ENCODE peak calls at places on chromosomes 7 and 10, in ten cellular contexts. One of them, this sample, is unnamed.

GRCh38 chr10:73076361-73077183 is 20.1 kb downstream of the P4HA1 start:
- DNase-seq in GM12892: no peak
- DNase-seq in AML-193: peak; percentile 53
- DNase-seq in fibroblast of lung: peak; percentile 87
- DNase-seq in activated CD8-positive, alpha-beta memory T cell treated with anti-CD3 and anti-CD28 coated beads for 4 hours: no peak
- DNase-seq in psoas muscle: peak; percentile 46
- DNase-seq in right lobe of liver: peak; percentile 67
- DNase-seq in activated CD4-positive, CD25-positive, alpha-beta regulatory T cell: no peak
- DNase-seq in stimulated activated CD4-positive, alpha-beta T cell treated with anti-CD3 and anti-CD28 coated beads, Interleukin-1b, Interleukin-23, amount 100 ng/mL, for 48 hours: no peak
- DNase-seq in pulmonary artery endothelial cell: peak; percentile 46
- DNase-seq in this sample: no peak

GRCh38 chr7:73555411-73555982 is 2.0 kb downstream of the BCL7B start:
- DNase-seq in pulmonary artery endothelial cell: no peak
- DNase-seq in stimulated activated CD4-positive, alpha-beta T cell treated with anti-CD3 and anti-CD28 coated beads, Interleukin-1b, Interleukin-23, amount 100 ng/mL, for 48 hours: no peak
- DNase-seq in right lobe of liver: no peak
- DNase-seq in fibroblast of lung: no peak
- DNase-seq in activated CD4-positive, CD25-positive, alpha-beta regulatory T cell: no peak
- DNase-seq in psoas muscle: no peak
- DNase-seq in activated CD8-positive, alpha-beta memory T cell treated with anti-CD3 and anti-CD28 coated beads for 4 hours: no peak
- DNase-seq in GM12892: no peak
- DNase-seq in AML-193: no peak
- DNase-seq in this sample: no peak

GRCh38 chr10:69449841-69450240 is 1.4 kb upstream of the TSPAN15 start:
- DNase-seq in GM12892: no peak
- DNase-seq in activated CD4-positive, CD25-positive, alpha-beta regulatory T cell: no peak
- DNase-seq in right lobe of liver: peak; percentile 56
- DNase-seq in pulmonary artery endothelial cell: no peak
- DNase-seq in AML-193: peak; percentile 12
- DNase-seq in stimulated activated CD4-positive, alpha-beta T cell treated with anti-CD3 and anti-CD28 coated beads, Interleukin-1b, Interleukin-23, amount 100 ng/mL, for 48 hours: peak; percentile 46
- DNase-seq in fibroblast of lung: peak; percentile 33
- DNase-seq in psoas muscle: no peak
- DNase-seq in activated CD8-positive, alpha-beta memory T cell treated with anti-CD3 and anti-CD28 coated beads for 4 hours: no peak
- DNase-seq in this sample: no peak

GRCh38 chr10:128860574-128860973 is 606.5 kb upstream of the MGMT start:
- DNase-seq in activated CD4-positive, CD25-positive, alpha-beta regulatory T cell: no peak
- DNase-seq in fibroblast of lung: no peak
- DNase-seq in GM12892: no peak
- DNase-seq in right lobe of liver: no peak
- DNase-seq in activated CD8-positive, alpha-beta memory T cell treated with anti-CD3 and anti-CD28 coated beads for 4 hours: no peak
- DNase-seq in stimulated activated CD4-positive, alpha-beta T cell treated with anti-CD3 and anti-CD28 coated beads, Interleukin-1b, Interleukin-23, amount 100 ng/mL, for 48 hours: no peak
- DNase-seq in psoas muscle: no peak
- DNase-seq in pulmonary artery endothelial cell: no peak
- DNase-seq in AML-193: no peak
- DNase-seq in this sample: no peak

GRCh38 chr7:21959387-21959776 is 13.7 kb upstream of the CDCA7L start:
- DNase-seq in activated CD4-positive, CD25-positive, alpha-beta regulatory T cell: no peak
- DNase-seq in stimulated activated CD4-positive, alpha-beta T cell treated with anti-CD3 and anti-CD28 coated beads, Interleukin-1b, Interleukin-23, amount 100 ng/mL, for 48 hours: no peak
- DNase-seq in fibroblast of lung: no peak
- DNase-seq in psoas muscle: no peak
- DNase-seq in pulmonary artery endothelial cell: no peak
- DNase-seq in activated CD8-positive, alpha-beta memory T cell treated with anti-CD3 and anti-CD28 coated beads for 4 hours: no peak
- DNase-seq in AML-193: no peak
- DNase-seq in right lobe of liver: no peak
- DNase-seq in GM12892: no peak
- DNase-seq in this sample: no peak

GRCh38 chr7:118080947-118081346 is 103.0 kb upstream of the LSM8 start:
- DNase-seq in right lobe of liver: no peak
- DNase-seq in stimulated activated CD4-positive, alpha-beta T cell treated with anti-CD3 and anti-CD28 coated beads, Interleukin-1b, Interleukin-23, amount 100 ng/mL, for 48 hours: peak; percentile 36
- DNase-seq in activated CD4-positive, CD25-positive, alpha-beta regulatory T cell: no peak
- DNase-seq in activated CD8-positive, alpha-beta memory T cell treated with anti-CD3 and anti-CD28 coated beads for 4 hours: no peak
- DNase-seq in fibroblast of lung: peak; percentile 68
- DNase-seq in psoas muscle: no peak
- DNase-seq in pulmonary artery endothelial cell: no peak
- DNase-seq in GM12892: no peak
- DNase-seq in AML-193: no peak
- DNase-seq in this sample: no peak

GRCh38 chr10:12358863-12359647 is 9.7 kb downstream of the CAMK1D start:
- DNase-seq in AML-193: no peak
- DNase-seq in right lobe of liver: peak; percentile 80
- DNase-seq in psoas muscle: peak; percentile 47
- DNase-seq in stimulated activated CD4-positive, alpha-beta T cell treated with anti-CD3 and anti-CD28 coated beads, Interleukin-1b, Interleukin-23, amount 100 ng/mL, for 48 hours: no peak
- DNase-seq in activated CD8-positive, alpha-beta memory T cell treated with anti-CD3 and anti-CD28 coated beads for 4 hours: no peak
- DNase-seq in activated CD4-positive, CD25-positive, alpha-beta regulatory T cell: no peak
- DNase-seq in pulmonary artery endothelial cell: no peak
- DNase-seq in fibroblast of lung: no peak
- DNase-seq in GM12892: no peak
- DNase-seq in this sample: no peak

GRCh38 chr7:17672774-17673173 is 267.5 kb downstream of the SNX13 start:
- DNase-seq in pulmonary artery endothelial cell: no peak
- DNase-seq in psoas muscle: no peak
- DNase-seq in AML-193: no peak
- DNase-seq in right lobe of liver: no peak
- DNase-seq in fibroblast of lung: no peak
- DNase-seq in stimulated activated CD4-positive, alpha-beta T cell treated with anti-CD3 and anti-CD28 coated beads, Interleukin-1b, Interleukin-23, amount 100 ng/mL, for 48 hours: no peak
- DNase-seq in activated CD4-positive, CD25-positive, alpha-beta regulatory T cell: no peak
- DNase-seq in activated CD8-positive, alpha-beta memory T cell treated with anti-CD3 and anti-CD28 coated beads for 4 hours: no peak
- DNase-seq in GM12892: no peak
- DNase-seq in this sample: no peak

GRCh38 chr10:104622598-104623209 is 18.4 kb upstream of the SORCS3 start:
- DNase-seq in fibroblast of lung: no peak
- DNase-seq in right lobe of liver: peak; percentile 47
- DNase-seq in GM12892: no peak
- DNase-seq in activated CD4-positive, CD25-positive, alpha-beta regulatory T cell: no peak
- DNase-seq in stimulated activated CD4-positive, alpha-beta T cell treated with anti-CD3 and anti-CD28 coated beads, Interleukin-1b, Interleukin-23, amount 100 ng/mL, for 48 hours: no peak
- DNase-seq in AML-193: peak; percentile 3
- DNase-seq in pulmonary artery endothelial cell: no peak
- DNase-seq in activated CD8-positive, alpha-beta memory T cell treated with anti-CD3 and anti-CD28 coated beads for 4 hours: no peak
- DNase-seq in psoas muscle: no peak
- DNase-seq in this sample: peak; percentile 23

GRCh38 chr7:130096243-130096827 is 26.0 kb downstream of the KLHDC10 start:
- DNase-seq in activated CD8-positive, alpha-beta memory T cell treated with anti-CD3 and anti-CD28 coated beads for 4 hours: no peak
- DNase-seq in psoas muscle: no peak
- DNase-seq in AML-193: no peak
- DNase-seq in fibroblast of lung: peak; percentile 33
- DNase-seq in stimulated activated CD4-positive, alpha-beta T cell treated with anti-CD3 and anti-CD28 coated beads, Interleukin-1b, Interleukin-23, amount 100 ng/mL, for 48 hours: no peak
- DNase-seq in pulmonary artery endothelial cell: no peak
- DNase-seq in activated CD4-positive, CD25-positive, alpha-beta regulatory T cell: no peak
- DNase-seq in right lobe of liver: no peak
- DNase-seq in GM12892: no peak
- DNase-seq in this sample: no peak

GRCh38 chr10:64091889-64092288 is 570.7 kb downstream of the REEP3 start:
- DNase-seq in activated CD8-positive, alpha-beta memory T cell treated with anti-CD3 and anti-CD28 coated beads for 4 hours: no peak
- DNase-seq in GM12892: no peak
- DNase-seq in right lobe of liver: no peak
- DNase-seq in stimulated activated CD4-positive, alpha-beta T cell treated with anti-CD3 and anti-CD28 coated beads, Interleukin-1b, Interleukin-23, amount 100 ng/mL, for 48 hours: no peak
- DNase-seq in activated CD4-positive, CD25-positive, alpha-beta regulatory T cell: no peak
- DNase-seq in psoas muscle: no peak
- DNase-seq in fibroblast of lung: peak; percentile 3
- DNase-seq in AML-193: no peak
- DNase-seq in pulmonary artery endothelial cell: no peak
- DNase-seq in this sample: peak; percentile 3

GRCh38 chr7:24227603-24228359 is 56.2 kb upstream of the NPY start:
- DNase-seq in fibroblast of lung: no peak
- DNase-seq in psoas muscle: no peak
- DNase-seq in right lobe of liver: no peak
- DNase-seq in pulmonary artery endothelial cell: no peak
- DNase-seq in stimulated activated CD4-positive, alpha-beta T cell treated with anti-CD3 and anti-CD28 coated beads, Interleukin-1b, Interleukin-23, amount 100 ng/mL, for 48 hours: peak; percentile 18
- DNase-seq in AML-193: no peak
- DNase-seq in GM12892: peak; percentile 13
- DNase-seq in activated CD4-positive, CD25-positive, alpha-beta regulatory T cell: no peak
- DNase-seq in activated CD8-positive, alpha-beta memory T cell treated with anti-CD3 and anti-CD28 coated beads for 4 hours: peak; percentile 2
- DNase-seq in this sample: no peak

GRCh38 chr7:142094861-142095260 is 16.7 kb upstream of the MGAM2 start:
- DNase-seq in activated CD4-positive, CD25-positive, alpha-beta regulatory T cell: no peak
- DNase-seq in psoas muscle: no peak
- DNase-seq in GM12892: no peak
- DNase-seq in fibroblast of lung: no peak
- DNase-seq in AML-193: no peak
- DNase-seq in right lobe of liver: no peak
- DNase-seq in stimulated activated CD4-positive, alpha-beta T cell treated with anti-CD3 and anti-CD28 coated beads, Interleukin-1b, Interleukin-23, amount 100 ng/mL, for 48 hours: no peak
- DNase-seq in activated CD8-positive, alpha-beta memory T cell treated with anti-CD3 and anti-CD28 coated beads for 4 hours: no peak
- DNase-seq in pulmonary artery endothelial cell: no peak
- DNase-seq in this sample: no peak

GRCh38 chr10:122505885-122506284 is 44.5 kb downstream of the HTRA1 start:
- DNase-seq in fibroblast of lung: no peak
- DNase-seq in psoas muscle: no peak
- DNase-seq in right lobe of liver: no peak
- DNase-seq in pulmonary artery endothelial cell: no peak
- DNase-seq in activated CD4-positive, CD25-positive, alpha-beta regulatory T cell: no peak
- DNase-seq in activated CD8-positive, alpha-beta memory T cell treated with anti-CD3 and anti-CD28 coated beads for 4 hours: no peak
- DNase-seq in stimulated activated CD4-positive, alpha-beta T cell treated with anti-CD3 and anti-CD28 coated beads, Interleukin-1b, Interleukin-23, amount 100 ng/mL, for 48 hours: no peak
- DNase-seq in GM12892: no peak
- DNase-seq in AML-193: no peak
- DNase-seq in this sample: no peak

GRCh38 chr10:69629897-69630650 is at the start of gene FAM241B:
- DNase-seq in psoas muscle: peak; percentile 56
- DNase-seq in AML-193: no peak
- DNase-seq in pulmonary artery endothelial cell: no peak
- DNase-seq in fibroblast of lung: peak; percentile 18
- DNase-seq in activated CD8-positive, alpha-beta memory T cell treated with anti-CD3 and anti-CD28 coated beads for 4 hours: peak; percentile 36
- DNase-seq in stimulated activated CD4-positive, alpha-beta T cell treated with anti-CD3 and anti-CD28 coated beads, Interleukin-1b, Interleukin-23, amount 100 ng/mL, for 48 hours: peak; percentile 74
- DNase-seq in right lobe of liver: peak; percentile 66
- DNase-seq in GM12892: peak; percentile 48
- DNase-seq in activated CD4-positive, CD25-positive, alpha-beta regulatory T cell: peak; percentile 58
- DNase-seq in this sample: peak; percentile 39

GRCh38 chr7:88289505-88290129 is 17.1 kb downstream of the STEAP4 start:
- DNase-seq in stimulated activated CD4-positive, alpha-beta T cell treated with anti-CD3 and anti-CD28 coated beads, Interleukin-1b, Interleukin-23, amount 100 ng/mL, for 48 hours: no peak
- DNase-seq in pulmonary artery endothelial cell: no peak
- DNase-seq in GM12892: no peak
- DNase-seq in activated CD4-positive, CD25-positive, alpha-beta regulatory T cell: no peak
- DNase-seq in right lobe of liver: no peak
- DNase-seq in fibroblast of lung: no peak
- DNase-seq in activated CD8-positive, alpha-beta memory T cell treated with anti-CD3 and anti-CD28 coated beads for 4 hours: no peak
- DNase-seq in psoas muscle: no peak
- DNase-seq in AML-193: no peak
- DNase-seq in this sample: no peak

GRCh38 chr7:50615519-50615845 is 50.3 kb upstream of the DDC start:
- DNase-seq in AML-193: no peak
- DNase-seq in GM12892: no peak
- DNase-seq in psoas muscle: no peak
- DNase-seq in activated CD4-positive, CD25-positive, alpha-beta regulatory T cell: no peak
- DNase-seq in right lobe of liver: no peak
- DNase-seq in activated CD8-positive, alpha-beta memory T cell treated with anti-CD3 and anti-CD28 coated beads for 4 hours: no peak
- DNase-seq in stimulated activated CD4-positive, alpha-beta T cell treated with anti-CD3 and anti-CD28 coated beads, Interleukin-1b, Interleukin-23, amount 100 ng/mL, for 48 hours: no peak
- DNase-seq in pulmonary artery endothelial cell: no peak
- DNase-seq in fibroblast of lung: no peak
- DNase-seq in this sample: no peak

GRCh38 chr10:23412223-23412622 is 26.7 kb upstream of the OTUD1 start:
- DNase-seq in activated CD8-positive, alpha-beta memory T cell treated with anti-CD3 and anti-CD28 coated beads for 4 hours: no peak
- DNase-seq in stimulated activated CD4-positive, alpha-beta T cell treated with anti-CD3 and anti-CD28 coated beads, Interleukin-1b, Interleukin-23, amount 100 ng/mL, for 48 hours: peak; percentile 23
- DNase-seq in AML-193: no peak
- DNase-seq in fibroblast of lung: peak; percentile 25
- DNase-seq in GM12892: no peak
- DNase-seq in right lobe of liver: no peak
- DNase-seq in pulmonary artery endothelial cell: no peak
- DNase-seq in activated CD4-positive, CD25-positive, alpha-beta regulatory T cell: no peak
- DNase-seq in psoas muscle: no peak
- DNase-seq in this sample: no peak

GRCh38 chr10:121692626-121693025 is 94.4 kb upstream of the FGFR2 start:
- DNase-seq in psoas muscle: no peak
- DNase-seq in fibroblast of lung: no peak
- DNase-seq in activated CD8-positive, alpha-beta memory T cell treated with anti-CD3 and anti-CD28 coated beads for 4 hours: no peak
- DNase-seq in AML-193: no peak
- DNase-seq in right lobe of liver: no peak
- DNase-seq in GM12892: no peak
- DNase-seq in stimulated activated CD4-positive, alpha-beta T cell treated with anti-CD3 and anti-CD28 coated beads, Interleukin-1b, Interleukin-23, amount 100 ng/mL, for 48 hours: no peak
- DNase-seq in pulmonary artery endothelial cell: no peak
- DNase-seq in activated CD4-positive, CD25-positive, alpha-beta regulatory T cell: no peak
- DNase-seq in this sample: no peak

GRCh38 chr7:129831424-129832058 is 121.2 kb downstream of the UBE2H start:
- DNase-seq in psoas muscle: no peak
- DNase-seq in activated CD4-positive, CD25-positive, alpha-beta regulatory T cell: no peak
- DNase-seq in activated CD8-positive, alpha-beta memory T cell treated with anti-CD3 and anti-CD28 coated beads for 4 hours: no peak
- DNase-seq in fibroblast of lung: peak; percentile 79
- DNase-seq in pulmonary artery endothelial cell: no peak
- DNase-seq in stimulated activated CD4-positive, alpha-beta T cell treated with anti-CD3 and anti-CD28 coated beads, Interleukin-1b, Interleukin-23, amount 100 ng/mL, for 48 hours: no peak
- DNase-seq in right lobe of liver: no peak
- DNase-seq in GM12892: no peak
- DNase-seq in AML-193: no peak
- DNase-seq in this sample: no peak

GRCh38 chr7:43572516-43573049 is 10.3 kb upstream of the STK17A start:
- DNase-seq in right lobe of liver: no peak
- DNase-seq in fibroblast of lung: peak; percentile 100
- DNase-seq in activated CD8-positive, alpha-beta memory T cell treated with anti-CD3 and anti-CD28 coated beads for 4 hours: no peak
- DNase-seq in stimulated activated CD4-positive, alpha-beta T cell treated with anti-CD3 and anti-CD28 coated beads, Interleukin-1b, Interleukin-23, amount 100 ng/mL, for 48 hours: peak; percentile 48
- DNase-seq in AML-193: peak; percentile 96
- DNase-seq in activated CD4-positive, CD25-positive, alpha-beta regulatory T cell: no peak
- DNase-seq in psoas muscle: no peak
- DNase-seq in pulmonary artery endothelial cell: peak; percentile 69
- DNase-seq in GM12892: no peak
- DNase-seq in this sample: no peak

GRCh38 chr10:58637372-58637771 is 124.7 kb downstream of the BICC1 start:
- DNase-seq in fibroblast of lung: peak; percentile 42
- DNase-seq in psoas muscle: no peak
- DNase-seq in pulmonary artery endothelial cell: no peak
- DNase-seq in stimulated activated CD4-positive, alpha-beta T cell treated with anti-CD3 and anti-CD28 coated beads, Interleukin-1b, Interleukin-23, amount 100 ng/mL, for 48 hours: no peak
- DNase-seq in activated CD8-positive, alpha-beta memory T cell treated with anti-CD3 and anti-CD28 coated beads for 4 hours: no peak
- DNase-seq in activated CD4-positive, CD25-positive, alpha-beta regulatory T cell: no peak
- DNase-seq in AML-193: no peak
- DNase-seq in GM12892: no peak
- DNase-seq in right lobe of liver: no peak
- DNase-seq in this sample: no peak

GRCh38 chr7:36389371-36390198 is at the start of gene ANLN:
- DNase-seq in stimulated activated CD4-positive, alpha-beta T cell treated with anti-CD3 and anti-CD28 coated beads, Interleukin-1b, Interleukin-23, amount 100 ng/mL, for 48 hours: peak; percentile 81
- DNase-seq in activated CD4-positive, CD25-positive, alpha-beta regulatory T cell: peak; percentile 75
- DNase-seq in right lobe of liver: peak; percentile 92
- DNase-seq in pulmonary artery endothelial cell: peak; percentile 56
- DNase-seq in activated CD8-positive, alpha-beta memory T cell treated with anti-CD3 and anti-CD28 coated beads for 4 hours: peak; percentile 65
- DNase-seq in fibroblast of lung: peak; percentile 96
- DNase-seq in AML-193: peak; percentile 85
- DNase-seq in GM12892: peak; percentile 89
- DNase-seq in psoas muscle: peak; percentile 94
- DNase-seq in this sample: peak; percentile 89

GRCh38 chr7:132049462-132050304 is 493.3 kb upstream of the PODXL start:
- DNase-seq in stimulated activated CD4-positive, alpha-beta T cell treated with anti-CD3 and anti-CD28 coated beads, Interleukin-1b, Interleukin-23, amount 100 ng/mL, for 48 hours: peak; percentile 14
- DNase-seq in GM12892: no peak
- DNase-seq in activated CD4-positive, CD25-positive, alpha-beta regulatory T cell: no peak
- DNase-seq in right lobe of liver: no peak
- DNase-seq in AML-193: no peak
- DNase-seq in fibroblast of lung: peak; percentile 25
- DNase-seq in activated CD8-positive, alpha-beta memory T cell treated with anti-CD3 and anti-CD28 coated beads for 4 hours: no peak
- DNase-seq in psoas muscle: no peak
- DNase-seq in pulmonary artery endothelial cell: no peak
- DNase-seq in this sample: peak; percentile 60

GRCh38 chr10:55410415-55410885 is 609.4 kb upstream of the PCDH15 start:
- DNase-seq in fibroblast of lung: peak; percentile 15
- DNase-seq in AML-193: no peak
- DNase-seq in psoas muscle: peak; percentile 15
- DNase-seq in pulmonary artery endothelial cell: no peak
- DNase-seq in stimulated activated CD4-positive, alpha-beta T cell treated with anti-CD3 and anti-CD28 coated beads, Interleukin-1b, Interleukin-23, amount 100 ng/mL, for 48 hours: no peak
- DNase-seq in right lobe of liver: no peak
- DNase-seq in activated CD4-positive, CD25-positive, alpha-beta regulatory T cell: no peak
- DNase-seq in GM12892: no peak
- DNase-seq in activated CD8-positive, alpha-beta memory T cell treated with anti-CD3 and anti-CD28 coated beads for 4 hours: no peak
- DNase-seq in this sample: peak; percentile 30

GRCh38 chr10:124732931-124733536 is 11.1 kb downstream of the FAM53B start:
- DNase-seq in fibroblast of lung: no peak
- DNase-seq in activated CD4-positive, CD25-positive, alpha-beta regulatory T cell: peak; percentile 19
- DNase-seq in psoas muscle: peak; percentile 78
- DNase-seq in right lobe of liver: no peak
- DNase-seq in pulmonary artery endothelial cell: no peak
- DNase-seq in stimulated activated CD4-positive, alpha-beta T cell treated with anti-CD3 and anti-CD28 coated beads, Interleukin-1b, Interleukin-23, amount 100 ng/mL, for 48 hours: peak; percentile 85
- DNase-seq in AML-193: no peak
- DNase-seq in activated CD8-positive, alpha-beta memory T cell treated with anti-CD3 and anti-CD28 coated beads for 4 hours: no peak
- DNase-seq in GM12892: peak; percentile 55
- DNase-seq in this sample: no peak

GRCh38 chr7:115007751-115008150 is 85.9 kb downstream of the MDFIC start:
- DNase-seq in AML-193: no peak
- DNase-seq in GM12892: no peak
- DNase-seq in psoas muscle: no peak
- DNase-seq in stimulated activated CD4-positive, alpha-beta T cell treated with anti-CD3 and anti-CD28 coated beads, Interleukin-1b, Interleukin-23, amount 100 ng/mL, for 48 hours: no peak
- DNase-seq in right lobe of liver: no peak
- DNase-seq in fibroblast of lung: no peak
- DNase-seq in activated CD4-positive, CD25-positive, alpha-beta regulatory T cell: no peak
- DNase-seq in activated CD8-positive, alpha-beta memory T cell treated with anti-CD3 and anti-CD28 coated beads for 4 hours: no peak
- DNase-seq in pulmonary artery endothelial cell: no peak
- DNase-seq in this sample: no peak

GRCh38 chr7:574661-575395 is 55.2 kb upstream of the PDGFA start:
- DNase-seq in fibroblast of lung: no peak
- DNase-seq in pulmonary artery endothelial cell: no peak
- DNase-seq in activated CD8-positive, alpha-beta memory T cell treated with anti-CD3 and anti-CD28 coated beads for 4 hours: no peak
- DNase-seq in psoas muscle: no peak
- DNase-seq in stimulated activated CD4-positive, alpha-beta T cell treated with anti-CD3 and anti-CD28 coated beads, Interleukin-1b, Interleukin-23, amount 100 ng/mL, for 48 hours: no peak
- DNase-seq in AML-193: no peak
- DNase-seq in activated CD4-positive, CD25-positive, alpha-beta regulatory T cell: no peak
- DNase-seq in GM12892: no peak
- DNase-seq in right lobe of liver: no peak
- DNase-seq in this sample: no peak

This sample was measured in NCI-H1930.